ENCODE peak calls at places on chromosomes 7 and 10, in six cellular contexts. T, W, S, R, V and Y are unnamed samples.

GRCh38 chr7:31933481-31933880 is 136.7 kb downstream of the PDE1C start:
- DNase-seq in T (no peak), W (no peak), S (no peak), R (peak; percentile 60), V (no peak), Y (no peak)

GRCh38 chr10:58502956-58503355 is 9.7 kb upstream of the BICC1 start:
- DNase-seq in T (no peak), W (no peak), S (no peak), R (no peak), V (no peak), Y (no peak)

GRCh38 chr10:11351801-11352200 is 259.6 kb downstream of the USP6NL start:
- DNase-seq in T (no peak), W (no peak), S (no peak), R (no peak), V (no peak), Y (no peak)

GRCh38 chr10:67839957-67840356 is 2.0 kb upstream of the DNAJC12 start:
- DNase-seq in T (no peak), W (peak; percentile 66), S (no peak), R (peak; percentile 49), V (no peak), Y (no peak)

GRCh38 chr10:19168584-19168983 is 120.0 kb downstream of the MALRD1 start:
- DNase-seq in T (no peak), W (no peak), S (no peak), R (peak; percentile 2), V (no peak), Y (no peak)

GRCh38 chr10:35639651-35640311 is 2.3 kb downstream of the FZD8 start:
- DNase-seq in T (no peak), W (peak; percentile 44), S (no peak), R (peak; percentile 51), V (no peak), Y (no peak)

GRCh38 chr7:71682181-71682580 is 550.2 kb downstream of the GALNT17 start:
- DNase-seq in T (no peak), W (no peak), S (no peak), R (no peak), V (no peak), Y (no peak)

GRCh38 chr7:155813791-155814568 is 1.7 kb upstream of the SHH start:
- DNase-seq in T (no peak), W (no peak), S (no peak), R (no peak), V (no peak), Y (no peak)

GRCh38 chr7:148547946-148548345 is 42.6 kb upstream of the C7orf33 start:
- DNase-seq in T (no peak), W (no peak), S (no peak), R (no peak), V (no peak), Y (no peak)

GRCh38 chr10:46525824-46526681 is 30.4 kb downstream of the GPRIN2 start:
- DNase-seq in T (no peak), W (peak; percentile 27), S (no peak), R (no peak), V (no peak), Y (no peak)

GRCh38 chr10:19817251-19818046 is 1.2 kb downstream of the PLXDC2 start:
- DNase-seq in T (no peak), W (no peak), S (no peak), R (no peak), V (no peak), Y (no peak)

GRCh38 chr10:132466520-132467463 is 69.8 kb downstream of the PWWP2B start:
- DNase-seq in T (no peak), W (no peak), S (no peak), R (no peak), V (no peak), Y (no peak)

GRCh38 chr7:124032369-124033092 is at the start of gene TMEM229A:
- DNase-seq in T (no peak), W (peak; percentile 7), S (no peak), R (peak; percentile 25), V (peak; percentile 25), Y (peak; percentile 86)

GRCh38 chr7:18191329-18191728 is 163.7 kb upstream of the PRPS1L1 start:
- DNase-seq in T (no peak), W (no peak), S (no peak), R (no peak), V (no peak), Y (no peak)

GRCh38 chr7:78143661-78144060 is 345.1 kb downstream of the PHTF2 start:
- DNase-seq in T (no peak), W (no peak), S (no peak), R (no peak), V (no peak), Y (no peak)

GRCh38 chr10:11527700-11528255 is 83.7 kb downstream of the USP6NL start:
- DNase-seq in T (no peak), W (no peak), S (no peak), R (no peak), V (no peak), Y (no peak)

GRCh38 chr10:22630229-22631174 is 83.9 kb downstream of the PIP4K2A start:
- DNase-seq in T (peak; percentile 63), W (peak; percentile 69), S (no peak), R (no peak), V (peak; percentile 43), Y (no peak)

GRCh38 chr7:155269766-155270585 is 27.7 kb upstream of the INSIG1 start:
- DNase-seq in T (no peak), W (peak; percentile 83), S (no peak), R (peak; percentile 61), V (no peak), Y (no peak)

GRCh38 chr7:139487366-139488080 is 4.0 kb upstream of the KLRG2 start:
- DNase-seq in T (no peak), W (no peak), S (no peak), R (no peak), V (no peak), Y (no peak)

GRCh38 chr7:151400626-151401315 is 9.1 kb downstream of the WDR86 start:
- DNase-seq in T (peak; percentile 91), W (no peak), S (no peak), R (no peak), V (no peak), Y (no peak)

GRCh38 chr10:70551971-70552422 is 50.5 kb downstream of the PRF1 start:
- DNase-seq in T (no peak), W (peak; percentile 64), S (peak; percentile 86), R (no peak), V (no peak), Y (no peak)

GRCh38 chr7:47093254-47093798 is 488.6 kb downstream of the TNS3 start:
- DNase-seq in T (no peak), W (no peak), S (no peak), R (no peak), V (no peak), Y (no peak)

GRCh38 chr7:82019538-82019937 is 249.7 kb upstream of the HGF start:
- DNase-seq in T (no peak), W (no peak), S (no peak), R (no peak), V (no peak), Y (no peak)

GRCh38 chr10:32140403-32140802 is 84.2 kb upstream of the KIF5B start:
- DNase-seq in T (no peak), W (no peak), S (no peak), R (no peak), V (no peak), Y (no peak)

GRCh38 chr10:32141018-32141807 is 85.0 kb upstream of the KIF5B start:
- DNase-seq in T (no peak), W (peak; percentile 72), S (no peak), R (peak; percentile 30), V (no peak), Y (no peak)

GRCh38 chr10:32143302-32143847 is 87.2 kb upstream of the KIF5B start:
- DNase-seq in T (no peak), W (peak; percentile 66), S (no peak), R (no peak), V (peak; percentile 78), Y (no peak)

GRCh38 chr10:32142646-32143045 is 86.4 kb upstream of the KIF5B start:
- DNase-seq in T (no peak), W (peak; percentile 87), S (no peak), R (no peak), V (no peak), Y (no peak)

GRCh38 chr10:32139223-32140073 is 83.2 kb upstream of the KIF5B start:
- DNase-seq in T (no peak), W (peak; percentile 97), S (peak; percentile 91), R (peak; percentile 90), V (peak; percentile 93), Y (peak; percentile 92)
- TF ChIP-seq CTCF in T (no peak), W (peak; percentile 3), S (no peak), R (no peak), V (peak; percentile 33), Y (peak; percentile 23)

DNA sequence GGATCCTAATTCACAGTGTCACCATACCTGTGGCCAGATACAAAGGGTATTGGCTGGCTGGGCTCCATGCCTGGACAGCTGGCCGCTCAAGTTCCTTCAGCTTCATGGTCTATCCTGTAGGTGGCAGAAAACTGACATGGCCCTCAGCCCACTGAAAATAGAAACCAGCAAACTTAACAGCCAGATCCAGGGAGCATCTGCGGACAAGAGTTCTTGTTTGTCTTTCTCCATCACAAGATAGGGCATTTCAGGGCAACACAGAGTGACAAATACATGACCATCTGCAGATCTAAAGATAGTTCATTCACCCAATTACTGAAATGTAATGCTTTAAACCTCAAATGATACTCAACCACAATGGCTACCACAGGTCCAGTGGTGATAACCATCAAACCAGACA is 2.8 kb downstream of the SEC31B start:
- DNase-seq in T (no peak), W (no peak), S (no peak), R (peak; percentile 24), V (no peak), Y (no peak)
- TF ChIP-seq CTCF in T (no peak), W (peak; percentile 13), S (no peak), R (no peak), V (no peak), Y (peak; percentile 28)

GRCh38 chr7:102288285-102288930 is 1.7 kb downstream of the SH2B2 start:
- DNase-seq in T (no peak), W (no peak), S (no peak), R (no peak), V (no peak), Y (no peak)
- TF ChIP-seq CTCF in T (no peak), W (no peak), S (no peak), R (peak; percentile 12), V (no peak), Y (peak; percentile 20)

DNA sequence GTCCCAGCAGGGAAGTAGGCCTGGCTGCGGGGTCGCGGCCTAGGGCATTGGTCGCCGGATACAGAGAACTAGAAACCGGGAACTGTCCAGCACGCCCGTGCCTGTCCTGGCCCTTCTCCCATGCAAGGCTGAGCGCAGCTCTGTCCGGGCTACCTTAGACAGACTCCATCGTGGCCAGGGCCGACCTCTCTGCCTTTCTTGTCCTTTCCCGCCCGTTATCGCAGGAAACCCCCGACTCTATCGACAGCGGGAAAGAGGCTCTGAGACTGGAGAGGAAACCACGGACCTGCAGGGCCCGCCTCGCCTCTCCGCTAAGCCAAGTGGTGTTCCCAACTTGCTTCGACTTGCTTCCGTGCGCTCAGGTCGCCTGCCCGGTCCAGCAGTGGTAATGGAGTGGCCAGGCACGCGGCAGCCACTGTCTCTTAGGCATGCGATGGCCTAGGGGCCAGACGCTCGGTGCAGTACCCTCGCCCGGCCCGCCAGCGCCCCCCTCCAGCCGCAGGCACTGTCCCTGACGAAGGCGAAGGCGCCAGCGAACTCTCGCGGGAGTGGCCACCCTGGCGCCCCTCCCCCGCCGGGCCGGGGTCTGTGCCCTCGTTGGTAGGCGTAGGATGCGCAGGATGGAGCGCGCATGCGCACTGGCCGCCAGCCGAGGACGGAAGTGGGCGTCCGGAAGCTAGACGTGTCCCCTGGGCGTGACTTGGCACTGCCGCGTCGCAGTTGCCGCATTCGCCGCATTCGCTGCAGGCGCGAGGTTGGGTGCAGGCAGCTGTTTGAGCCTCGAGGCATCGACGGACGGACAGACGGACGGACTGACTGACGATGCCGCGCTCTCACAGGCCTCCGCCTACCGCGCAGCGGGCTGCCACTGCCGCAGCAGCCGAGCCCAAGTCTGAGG is 54.4 kb downstream of the MCMBP start:
- DNase-seq in T (no peak), W (peak; percentile 62), S (peak; percentile 76), R (no peak), V (peak; percentile 59), Y (peak; percentile 96)
- TF ChIP-seq CTCF in T (no peak), W (no peak), S (no peak), R (no peak), V (no peak), Y (peak; percentile 46)